ENCODE peak calls at places on chromosomes 3 and 15, in four cellular contexts. One of them, this sample, is unnamed.

GRCh38 chr15:36903922-36904479 is 196.3 kb downstream of the MEIS2 start:
- DNase-seq in D341Med: no peak
- DNase-seq in cardiac fibroblast: no peak
- DNase-seq in GM12865: no peak
- DNase-seq in this sample: no peak

GRCh38 chr15:78322724-78323395 is 17.3 kb upstream of the CRABP1 start:
- DNase-seq in D341Med: no peak
- DNase-seq in cardiac fibroblast: no peak
- DNase-seq in GM12865: no peak
- DNase-seq in this sample: no peak

GRCh38 chr3:78880588-78881461 is 887.0 kb downstream of the ROBO1 start:
- DNase-seq in D341Med: no peak
- DNase-seq in cardiac fibroblast: peak
- DNase-seq in GM12865: no peak
- DNase-seq in this sample: no peak

GRCh38 chr15:100932676-100933348 is 13.7 kb downstream of the LRRK1 start:
- DNase-seq in D341Med: no peak
- DNase-seq in cardiac fibroblast: no peak
- DNase-seq in GM12865: no peak
- DNase-seq in this sample: no peak

GRCh38 chr15:77186518-77187095 is 115.7 kb upstream of the TSPAN3 start:
- DNase-seq in D341Med: peak
- DNase-seq in cardiac fibroblast: peak
- DNase-seq in GM12865: peak
- DNase-seq in this sample: peak

GRCh38 chr15:50549326-50549725 is 2.9 kb upstream of the USP50 start:
- DNase-seq in D341Med: no peak
- DNase-seq in cardiac fibroblast: peak
- DNase-seq in GM12865: no peak
- DNase-seq in this sample: no peak

GRCh38 chr3:33331414-33331813 is 54.2 kb downstream of the FBXL2 start:
- DNase-seq in D341Med: peak
- DNase-seq in cardiac fibroblast: peak
- DNase-seq in GM12865: no peak
- DNase-seq in this sample: no peak

GRCh38 chr3:144429719-144430121 is 458.1 kb downstream of the DIPK2A start:
- DNase-seq in D341Med: no peak
- DNase-seq in cardiac fibroblast: peak
- DNase-seq in GM12865: peak
- DNase-seq in this sample: no peak

GRCh38 chr15:75051161-75051560 is 27.8 kb downstream of the PPCDC start:
- DNase-seq in D341Med: no peak
- DNase-seq in cardiac fibroblast: no peak
- DNase-seq in GM12865: no peak
- DNase-seq in this sample: no peak

GRCh38 chr3:196341142-196341541 is 3.0 kb upstream of the TM4SF19 start:
- DNase-seq in D341Med: no peak
- DNase-seq in cardiac fibroblast: peak
- DNase-seq in GM12865: no peak
- DNase-seq in this sample: peak

GRCh38 chr3:102233881-102234280 is 200.9 kb upstream of the ZPLD1 start:
- DNase-seq in D341Med: no peak
- DNase-seq in cardiac fibroblast: peak
- DNase-seq in GM12865: peak
- DNase-seq in this sample: no peak

GRCh38 chr3:186003610-186004009 is 65.8 kb upstream of the TRA2B start:
- DNase-seq in D341Med: no peak
- DNase-seq in cardiac fibroblast: no peak
- DNase-seq in GM12865: peak
- DNase-seq in this sample: no peak

GRCh38 chr3:41026394-41027177 is 172.7 kb upstream of the CTNNB1 start:
- DNase-seq in D341Med: no peak
- DNase-seq in cardiac fibroblast: peak
- DNase-seq in GM12865: no peak
- DNase-seq in this sample: peak

GRCh38 chr3:193955719-193956118 is 180.2 kb upstream of the HES1 start:
- DNase-seq in D341Med: no peak
- DNase-seq in cardiac fibroblast: no peak
- DNase-seq in GM12865: no peak
- DNase-seq in this sample: no peak

GRCh38 chr15:72231847-72232461 is 964 bp upstream of the PKM start:
- DNase-seq in D341Med: no peak
- DNase-seq in cardiac fibroblast: peak
- DNase-seq in GM12865: peak
- DNase-seq in this sample: peak

GRCh38 chr3:37279858-37280257 is 105.5 kb upstream of the LRRFIP2 start:
- DNase-seq in D341Med: no peak
- DNase-seq in cardiac fibroblast: no peak
- DNase-seq in GM12865: no peak
- DNase-seq in this sample: peak

GRCh38 chr15:50134524-50135024 is 15.5 kb upstream of the ATP8B4 start:
- DNase-seq in D341Med: no peak
- DNase-seq in cardiac fibroblast: peak
- DNase-seq in GM12865: no peak
- DNase-seq in this sample: no peak

GRCh38 chr15:67456677-67457529 is 64.0 kb upstream of the C15orf61 start:
- DNase-seq in D341Med: peak
- DNase-seq in cardiac fibroblast: peak
- DNase-seq in GM12865: peak
- DNase-seq in this sample: peak

GRCh38 chr3:30586091-30586805 is 20.2 kb upstream of the TGFBR2 start:
- DNase-seq in D341Med: no peak
- DNase-seq in cardiac fibroblast: peak
- DNase-seq in GM12865: no peak
- DNase-seq in this sample: no peak

GRCh38 chr3:190003730-190004129 is 117.0 kb downstream of the P3H2 start:
- DNase-seq in D341Med: no peak
- DNase-seq in cardiac fibroblast: peak
- DNase-seq in GM12865: no peak
- DNase-seq in this sample: peak

GRCh38 chr15:79185199-79185598 is 94.6 kb upstream of the RASGRF1 start:
- DNase-seq in D341Med: peak
- DNase-seq in cardiac fibroblast: no peak
- DNase-seq in GM12865: peak
- DNase-seq in this sample: no peak

GRCh38 chr15:49990835-49991540 is 128.0 kb downstream of the ATP8B4 start:
- DNase-seq in D341Med: no peak
- DNase-seq in cardiac fibroblast: peak
- DNase-seq in GM12865: no peak
- DNase-seq in this sample: no peak

GRCh38 chr3:45098315-45098714 is 47.9 kb downstream of the CDCP1 start:
- DNase-seq in D341Med: no peak
- DNase-seq in cardiac fibroblast: no peak
- DNase-seq in GM12865: no peak
- DNase-seq in this sample: no peak

GRCh38 chr15:74716647-74717046 is 8.7 kb downstream of the CYP1A1 start:
- DNase-seq in D341Med: no peak
- DNase-seq in cardiac fibroblast: no peak
- DNase-seq in GM12865: no peak
- DNase-seq in this sample: no peak

GRCh38 chr3:135169651-135170050 is 374.6 kb downstream of the EPHB1 start:
- DNase-seq in D341Med: no peak
- DNase-seq in cardiac fibroblast: no peak
- DNase-seq in GM12865: no peak
- DNase-seq in this sample: no peak

GRCh38 chr3:187277129-187277462 is 14.4 kb downstream of the MASP1 start:
- DNase-seq in D341Med: no peak
- DNase-seq in cardiac fibroblast: no peak
- DNase-seq in GM12865: no peak
- DNase-seq in this sample: no peak

GRCh38 chr3:115518100-115518852 is 105.0 kb upstream of the GAP43 start:
- DNase-seq in D341Med: peak
- DNase-seq in cardiac fibroblast: peak
- DNase-seq in GM12865: no peak
- DNase-seq in this sample: peak

GRCh38 chr15:61684749-61685467 is 375.3 kb downstream of the VPS13C start:
- DNase-seq in D341Med: no peak
- DNase-seq in cardiac fibroblast: no peak
- DNase-seq in GM12865: no peak
- DNase-seq in this sample: no peak

GRCh38 chr3:54882114-54882833 is 45.6 kb downstream of the LRTM1 start:
- DNase-seq in D341Med: no peak
- DNase-seq in cardiac fibroblast: peak
- DNase-seq in GM12865: no peak
- DNase-seq in this sample: no peak

GRCh38 chr3:134881305-134881704 is 86.2 kb downstream of the EPHB1 start:
- DNase-seq in D341Med: no peak
- DNase-seq in cardiac fibroblast: no peak
- DNase-seq in GM12865: no peak
- DNase-seq in this sample: no peak

GRCh38 chr15:91308855-91309254 is 208.8 kb downstream of the SV2B start:
- DNase-seq in D341Med: no peak
- DNase-seq in cardiac fibroblast: no peak
- DNase-seq in GM12865: no peak
- DNase-seq in this sample: no peak

GRCh38 chr3:35065891-35066290 is 573.4 kb upstream of the ARPP21 start:
- DNase-seq in D341Med: no peak
- DNase-seq in cardiac fibroblast: no peak
- DNase-seq in GM12865: no peak
- DNase-seq in this sample: no peak

GRCh38 chr3:32176989-32177701 is 61.3 kb upstream of the CMTM8 start:
- DNase-seq in D341Med: peak
- DNase-seq in cardiac fibroblast: peak
- DNase-seq in GM12865: peak
- DNase-seq in this sample: peak

GRCh38 chr3:107699682-107700081 is 176.9 kb downstream of the BBX start:
- DNase-seq in D341Med: no peak
- DNase-seq in cardiac fibroblast: peak
- DNase-seq in GM12865: no peak
- DNase-seq in this sample: no peak